ENCODE peak calls at places on chromosomes 3 and 15, in nine cellular contexts. U, S, Q, R, T, A, H, X and G are unnamed samples.

GRCh38 chr15:51046799-51047449 is 47.8 kb downstream of the TNFAIP8L3 start:
- DNase-seq in R (peak), Q (peak), S (no peak), T (no peak), U (no peak), H (peak), X (peak), A (no peak), G (no peak)

GRCh38 chr15:41566121-41566885 is 7.3 kb downstream of the TYRO3 start:
- DNase-seq in X (no peak), H (no peak), U (no peak), Q (no peak), S (no peak), T (no peak), A (no peak), R (no peak), G (peak)

GRCh38 chr3:21620511-21621395 is 130.3 kb downstream of the ZNF385D start:
- DNase-seq in R (no peak), A (no peak), T (no peak), Q (no peak), S (no peak), H (no peak), U (no peak), X (no peak), G (no peak)

GRCh38 chr3:123841476-123842238 is 42.5 kb downstream of the MYLK start:
- DNase-seq in R (no peak), H (no peak), S (no peak), U (no peak), X (no peak), A (no peak), Q (no peak), T (no peak), G (no peak)

GRCh38 chr3:5122741-5123706 is 932 bp downstream of the ARL8B start:
- DNase-seq in S (no peak), H (no peak), T (peak), Q (peak), A (peak), R (peak), X (peak), U (no peak), G (no peak)

GRCh38 chr3:45417949-45418847 is 29.8 kb downstream of the LARS2 start:
- DNase-seq in R (no peak), S (no peak), X (peak), Q (no peak), H (no peak), A (no peak), U (no peak), T (peak), G (no peak)

GRCh38 chr3:7720649-7721048 is 781.0 kb upstream of the LMCD1 start:
- DNase-seq in X (no peak), A (no peak), S (no peak), R (no peak), H (no peak), U (no peak), T (no peak), Q (no peak), G (no peak)

GRCh38 chr3:144989756-144990155 is 1018.1 kb downstream of the DIPK2A start:
- DNase-seq in S (no peak), X (no peak), H (no peak), U (no peak), A (no peak), R (no peak), T (no peak), Q (no peak), G (no peak)

GRCh38 chr3:133835961-133836360 is 30.3 kb downstream of the SRPRB start:
- DNase-seq in X (no peak), T (no peak), R (no peak), U (no peak), S (no peak), Q (peak), H (no peak), A (no peak), G (no peak)

GRCh38 chr3:31448035-31448881 is 84.5 kb upstream of the STT3B start:
- DNase-seq in A (no peak), X (peak), Q (peak), H (no peak), S (no peak), R (no peak), T (peak), U (no peak), G (no peak)

GRCh38 chr15:80920271-80920699 is 69.3 kb downstream of the MESD start:
- DNase-seq in S (no peak), X (no peak), H (no peak), Q (no peak), U (no peak), T (no peak), A (no peak), R (no peak), G (no peak)

GRCh38 chr3:50557106-50557505 is 10.4 kb downstream of the C3orf18 start:
- DNase-seq in R (no peak), H (no peak), X (no peak), A (no peak), Q (no peak), S (no peak), U (no peak), T (no peak), G (no peak)

GRCh38 chr15:32979710-32980109 is 214.8 kb downstream of the FMN1 start:
- DNase-seq in U (no peak), R (no peak), S (no peak), H (no peak), T (no peak), X (no peak), A (no peak), Q (no peak), G (no peak)

GRCh38 chr15:77506311-77507150 is 85.8 kb downstream of the HMG20A start:
- DNase-seq in U (no peak), T (no peak), A (no peak), Q (peak), H (no peak), S (no peak), X (peak), R (peak), G (peak)

GRCh38 chr3:94822298-94822697 is 759.4 kb downstream of the NSUN3 start:
- DNase-seq in T (no peak), R (no peak), H (no peak), A (no peak), Q (no peak), X (no peak), S (no peak), U (no peak), G (no peak)

GRCh38 chr3:52801839-52802238 is 7.2 kb downstream of the ITIH3 start:
- DNase-seq in X (no peak), H (no peak), U (no peak), R (no peak), T (no peak), Q (no peak), S (no peak), A (no peak), G (no peak)